ENCODE peak calls at places on chromosomes 16 and 17, in five cellular contexts. G, X, T, O and D are unnamed samples. For H3K4me1, the result is how much of the 10 kb centered on the place peaks cover.

GRCh38 chr17:49986396-49987289 is 8.4 kb downstream of the DLX3 start:
- DNase-seq in O (no peak), X (no peak), T (no peak), G (no peak), D (no peak)

GRCh38 chr17:34609210-34609609 is 29.8 kb downstream of the TMEM132E start:
- DNase-seq in G (no peak), T (no peak), X (no peak), O (no peak), D (no peak)

GRCh38 chr17:76191891-76192290 is 48.4 kb downstream of the RNF157 start:
- DNase-seq in O (no peak), T (no peak), X (no peak), G (no peak), D (no peak)

GRCh38 chr17:17724307-17724921 is 43.2 kb downstream of the RAI1 start:
- DNase-seq in T (no peak), O (no peak), X (peak), G (peak), D (no peak)

GRCh38 chr17:52482271-52482670 is 323.8 kb upstream of the CA10 start:
- DNase-seq in T (no peak), X (no peak), G (no peak), O (no peak), D (no peak)

GRCh38 chr17:58332720-58333395 is 4.3 kb upstream of the TSPOAP1 start:
- DNase-seq in X (no peak), O (no peak), T (no peak), G (no peak), D (no peak)

GRCh38 chr17:77002103-77003045 is 134.2 kb downstream of the MGAT5B start:
- DNase-seq in G (no peak), X (no peak), T (no peak), O (no peak), D (no peak)

GRCh38 chr17:48215583-48216139 is 108.1 kb downstream of the SNX11 start:
- DNase-seq in T (no peak), O (no peak), G (peak), X (no peak), D (no peak)

GRCh38 chr17:75131278-75132017 is at the start of gene NT5C:
- DNase-seq in X (peak), G (peak), O (peak), T (peak), D (peak)

GRCh38 chr16:20673882-20674683 is 23.4 kb downstream of the ACSM1 start:
- DNase-seq in X (no peak), G (peak), T (no peak), O (no peak), D (no peak)

GRCh38 chr16:79067600-79067999 is 532.9 kb downstream of the MAF start:
- DNase-seq in O (no peak), X (no peak), G (no peak), T (no peak), D (no peak)

GRCh38 chr16:49748322-49748721 is 107.6 kb downstream of the ZNF423 start:
- DNase-seq in O (no peak), G (no peak), T (no peak), X (peak), D (no peak)

GRCh38 chr16:50575743-50576142 is 27.5 kb downstream of the NKD1 start:
- DNase-seq in X (no peak), O (no peak), T (no peak), G (no peak), D (no peak)

GRCh38 chr16:4945560-4946502 is 8.9 kb upstream of the PPL start:
- DNase-seq in G (no peak), X (no peak), T (no peak), O (no peak), D (peak)

GRCh38 chr17:57602896-57603295 is 142.2 kb downstream of the CCDC182 start:
- DNase-seq in T (no peak), X (no peak), G (no peak), O (no peak), D (no peak)

GRCh38 chr16:89489731-89490385 is 503 bp downstream of the ANKRD11 start:
- DNase-seq in G (no peak), O (no peak), T (no peak), X (no peak), D (no peak)

GRCh38 chr17:76772842-76773521 is 35.1 kb downstream of the MFSD11 start:
- DNase-seq in O (no peak), G (peak), T (no peak), X (no peak), D (no peak)

GRCh38 chr17:1019451-1019850 is 22.5 kb downstream of the TIMM22 start:
- DNase-seq in X (peak), G (peak), O (no peak), T (no peak), D (peak)

GRCh38 chr16:75237398-75238131 is 13.9 kb downstream of the BCAR1 start:
- DNase-seq in T (no peak), X (no peak), G (no peak), O (no peak), D (no peak)

GRCh38 chr16:65904361-65904760 is 462.1 kb upstream of the CDH5 start:
- DNase-seq in O (no peak), T (no peak), G (no peak), X (no peak), D (no peak)

GRCh38 chr17:82970818-82971610 is 108.4 kb upstream of the METRNL start:
- DNase-seq in O (no peak), G (no peak), T (no peak), X (no peak), D (no peak)

GRCh38 chr17:35726609-35727460 is 4.6 kb upstream of the RASL10B start:
- DNase-seq in O (no peak), T (no peak), G (no peak), X (peak), D (no peak)

GRCh38 chr17:7260601-7261376 is 1.5 kb downstream of the CLDN7 start:
- DNase-seq in G (no peak), O (no peak), T (no peak), X (no peak), D (no peak)

GRCh38 chr17:41428591-41429326 is 4.4 kb upstream of the KRT37 start:
- DNase-seq in O (no peak), T (no peak), G (no peak), X (no peak), D (no peak)

GRCh38 chr16:7605812-7606211 is 273.2 kb downstream of the RBFOX1 start:
- DNase-seq in G (no peak), X (no peak), O (peak), T (no peak), D (no peak)

GRCh38 chr16:30076276-30076791 is 540 bp downstream of the PPP4C start:
- DNase-seq in T (no peak), O (no peak), X (no peak), G (peak), D (no peak)

GRCh38 chr17:43006639-43007551 is at the start of gene IFI35:
- DNase-seq in O (peak), G (peak), T (no peak), X (peak), D (peak)

GRCh38 chr16:67975321-67976105 is 4.8 kb downstream of the DPEP3 start:
- DNase-seq in X (no peak), T (no peak), O (no peak), G (no peak), D (no peak)

GRCh38 chr17:39834017-39834416 is 30.1 kb downstream of the IKZF3 start:
- DNase-seq in O (no peak), G (no peak), X (no peak), T (no peak), D (no peak)

GRCh38 chr17:39838057-39838456 is 26.1 kb downstream of the IKZF3 start:
- DNase-seq in O (no peak), X (no peak), G (no peak), T (no peak), D (no peak)

GRCh38 chr17:39836117-39836516 is 28.0 kb downstream of the IKZF3 start:
- DNase-seq in O (no peak), G (no peak), T (no peak), X (no peak), D (no peak)

GRCh38 chr17:39838784-39839183 is 25.3 kb downstream of the IKZF3 start:
- DNase-seq in X (no peak), T (no peak), G (no peak), O (no peak), D (no peak)

DNA sequence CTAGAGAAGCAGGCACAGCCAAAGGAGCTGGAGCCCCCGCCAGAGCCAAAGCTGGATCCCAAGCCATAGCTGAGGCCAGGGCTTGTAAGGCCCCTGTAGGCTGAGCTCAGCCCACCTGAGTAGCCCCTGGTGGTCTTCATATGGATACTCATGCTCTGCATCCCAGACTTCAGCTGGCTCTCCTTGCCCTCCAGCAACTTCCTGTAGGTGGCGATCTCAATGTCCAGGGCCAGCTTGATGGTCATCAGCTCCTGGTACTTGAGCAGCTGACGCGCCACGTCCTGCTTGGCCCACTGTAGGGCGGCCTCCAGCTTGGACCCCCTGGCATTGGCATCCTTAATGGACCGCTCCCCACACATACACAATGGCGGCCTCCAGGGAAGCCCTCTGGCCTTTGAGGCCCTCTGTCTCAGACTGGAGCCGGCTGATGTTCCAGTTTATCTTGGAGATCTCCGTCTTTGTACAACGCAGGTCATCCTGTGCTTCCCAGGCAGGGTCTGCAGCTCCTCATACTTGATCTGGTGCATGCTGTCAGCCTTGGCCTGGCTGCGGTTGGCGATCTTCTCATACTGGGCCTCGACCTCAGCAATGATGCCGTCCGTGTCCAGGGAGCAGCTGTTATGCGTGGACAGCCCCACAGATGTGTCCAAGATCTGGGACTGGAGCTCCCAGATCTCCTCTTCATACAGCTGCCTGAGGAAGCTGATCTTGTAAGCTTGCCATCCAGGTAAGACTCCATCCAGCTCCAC is 28.9 kb downstream of the IKZF3 start:
- DNase-seq in X (no peak), T (no peak), G (no peak), O (no peak), D (no peak)
- TF ChIP-seq CTCF in X (no peak), T (no peak), G (no peak), O (no peak), D (no peak)

DNA sequence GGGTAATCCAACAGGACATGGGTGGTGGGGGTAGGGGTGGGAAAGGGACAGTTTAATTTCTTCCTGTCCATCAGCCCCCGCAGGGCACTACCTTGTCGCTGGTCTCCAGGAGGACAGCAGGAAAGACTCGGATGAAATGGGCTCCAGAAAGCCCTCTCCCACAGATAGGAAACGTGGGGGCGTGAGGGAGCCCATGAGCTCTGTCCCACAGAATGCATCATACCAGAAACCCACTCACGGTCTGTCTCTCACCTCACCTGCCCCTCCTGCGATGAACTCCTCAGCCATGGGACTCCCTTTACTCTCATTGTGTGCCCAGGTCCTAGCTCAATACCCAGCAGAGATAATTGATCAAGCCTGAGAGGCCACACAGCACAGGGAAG is 240.1 kb downstream of the GSG1L start:
- DNase-seq in O (no peak), G (no peak), T (no peak), X (no peak), D (no peak)
- H3K4me1 ChIP-seq in O (under half), G (under half), T (under half), X (under half), D (under half)

DNA sequence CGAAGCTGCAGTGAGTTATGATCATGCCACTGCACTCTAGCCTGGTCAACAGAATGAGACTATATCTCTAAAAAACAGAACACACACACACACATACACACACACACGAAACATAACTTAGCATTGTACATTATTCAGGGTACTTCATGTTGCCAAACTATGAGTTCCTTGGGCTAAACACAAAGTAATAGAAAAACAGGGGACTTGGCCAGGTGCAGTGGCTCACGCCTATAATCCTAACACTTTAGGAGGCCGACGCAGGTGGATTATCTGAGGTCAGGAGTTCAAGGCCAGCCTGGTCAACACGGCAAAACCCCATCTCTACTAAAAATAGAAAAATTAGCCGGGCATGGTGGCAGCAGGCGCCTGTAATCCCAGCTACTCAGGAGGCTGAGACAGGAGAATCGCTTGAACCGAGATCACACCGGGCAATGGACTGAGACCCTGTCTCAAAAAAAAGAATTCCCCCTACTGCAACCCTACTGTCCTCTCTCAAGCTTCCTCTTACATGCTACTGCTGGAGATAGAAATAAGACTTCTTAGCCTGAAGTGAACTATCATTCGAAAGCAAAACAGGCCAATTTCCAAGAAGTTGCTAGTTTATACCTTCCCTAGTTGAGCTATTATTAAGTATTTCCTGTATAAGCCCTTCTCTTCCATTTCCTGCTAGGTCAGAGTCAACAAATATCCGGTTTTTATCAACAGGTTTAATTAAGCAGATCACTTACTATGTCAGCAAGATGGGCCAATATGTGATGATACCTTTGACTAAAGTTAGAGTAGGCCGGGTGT is 7.2 kb downstream of the LSM12 start:
- DNase-seq in G (no peak), X (no peak), O (no peak), T (no peak), D (no peak)
- H3K4me3 ChIP-seq in G (no peak), X (no peak), O (no peak), T (no peak), D (no peak)

GRCh38 chr17:80219777-80220708 is at the start of the genes SGSH and SLC26A11:
- DNase-seq in O (peak), T (peak), G (peak), X (peak), D (peak)
- TF ChIP-seq CTCF in O (peak), T (peak), G (no peak), X (no peak), D (peak)

GRCh38 chr17:79840989-79841286 is 1.7 kb upstream of the CBX4 start:
- DNase-seq in T (no peak), G (no peak), O (no peak), X (no peak), D (no peak)
- H3K4me1 ChIP-seq in T (under half), G (under half), O (half or more), X (half or more), D (half or more)